ENCODE peak calls at places on chromosomes 13 and 19, in seven cellular contexts. D, M, K, P, H, J and Z are unnamed samples.

GRCh38 chr13:75414036-75414827 is 67.7 kb downstream of the TBC1D4 start:
- DNase-seq in H (no peak), K (no peak), M (no peak), P (no peak), J (no peak), D (no peak), Z (no peak)

GRCh38 chr13:59463023-59463422 is 700.7 kb downstream of the DIAPH3 start:
- DNase-seq in P (no peak), D (no peak), K (no peak), M (no peak), J (no peak), H (no peak), Z (no peak)

GRCh38 chr19:55426042-55426441 is 17.1 kb downstream of the SHISA7 start:
- DNase-seq in P (no peak), M (no peak), D (no peak), H (no peak), J (no peak), K (no peak), Z (no peak)

GRCh38 chr13:29886446-29886845 is 36.0 kb upstream of the UBL3 start:
- DNase-seq in P (no peak), K (no peak), D (no peak), J (no peak), H (no peak), M (no peak), Z (no peak)

GRCh38 chr13:75173457-75174356 is 308.3 kb downstream of the TBC1D4 start:
- DNase-seq in M (peak), P (no peak), H (peak), D (no peak), K (no peak), J (no peak), Z (no peak)

GRCh38 chr19:49149652-49150105 is 5.5 kb downstream of the HRC start:
- DNase-seq in M (peak), D (peak), J (no peak), K (peak), P (peak), H (peak), Z (peak)

GRCh38 chr13:101757446-101758039 is 305.1 kb downstream of the ITGBL1 start:
- DNase-seq in K (no peak), M (peak), D (no peak), J (no peak), P (no peak), H (no peak), Z (no peak)

GRCh38 chr19:17942582-17943283 is 9.9 kb downstream of the CCDC124 start:
- DNase-seq in M (no peak), K (peak), P (peak), J (no peak), D (peak), H (no peak), Z (no peak)

GRCh38 chr13:88103824-88104223 is 432.7 kb downstream of the SLITRK5 start:
- DNase-seq in P (no peak), K (no peak), H (no peak), M (no peak), J (no peak), D (no peak), Z (no peak)

GRCh38 chr13:99432637-99433542 is 68.4 kb upstream of the TM9SF2 start:
- DNase-seq in D (peak), H (peak), J (peak), M (no peak), P (no peak), K (no peak), Z (peak)

DNA sequence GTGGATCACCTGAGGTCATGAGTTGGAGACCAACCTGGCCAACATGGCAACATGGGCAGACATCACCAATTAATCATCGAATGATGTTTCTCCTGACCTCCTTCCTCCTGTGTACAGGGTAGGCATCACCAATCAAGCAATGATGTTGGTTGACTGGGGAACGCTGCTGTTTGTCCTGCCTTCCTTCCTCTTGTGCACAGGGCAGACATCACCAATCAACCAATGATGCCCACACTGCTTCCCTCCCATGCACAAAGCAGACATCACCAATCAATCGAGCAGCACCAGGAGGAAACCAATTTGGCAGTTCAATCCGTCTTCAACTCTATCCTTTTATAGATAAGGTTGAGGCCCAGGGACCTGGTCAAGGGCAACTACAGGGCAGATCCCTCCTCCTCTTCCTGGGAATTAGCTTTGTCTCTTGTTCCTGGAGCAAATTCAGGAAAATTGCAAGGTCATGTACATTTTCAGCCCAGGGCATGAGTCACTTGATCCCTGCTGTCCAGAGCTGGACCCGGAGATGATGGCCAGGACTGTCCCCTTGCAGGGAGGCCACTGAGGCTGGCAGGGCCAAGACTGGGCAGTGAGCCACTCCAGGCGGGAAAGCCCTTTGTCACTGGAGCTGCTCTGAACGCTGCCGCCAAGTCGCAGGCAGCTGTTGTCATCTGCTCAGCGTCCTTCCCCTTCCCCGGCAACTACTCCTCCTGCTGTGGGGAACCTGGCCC is 5.3 kb upstream of the CSNK1G2 start:
- DNase-seq in J (no peak), D (no peak), K (no peak), H (peak), M (no peak), P (no peak), Z (peak)
- TF ChIP-seq SP1 in J (no peak), D (no peak), K (no peak), H (peak), M (no peak), P (no peak), Z (no peak)

GRCh38 chr19:13303381-13304129 is 153.3 kb downstream of the IER2 start:
- DNase-seq in D (no peak), M (no peak), H (no peak), J (no peak), K (no peak), P (no peak), Z (no peak)
- TF ChIP-seq SP1 in D (no peak), M (no peak), H (no peak), J (no peak), K (no peak), P (no peak), Z (no peak)

DNA sequence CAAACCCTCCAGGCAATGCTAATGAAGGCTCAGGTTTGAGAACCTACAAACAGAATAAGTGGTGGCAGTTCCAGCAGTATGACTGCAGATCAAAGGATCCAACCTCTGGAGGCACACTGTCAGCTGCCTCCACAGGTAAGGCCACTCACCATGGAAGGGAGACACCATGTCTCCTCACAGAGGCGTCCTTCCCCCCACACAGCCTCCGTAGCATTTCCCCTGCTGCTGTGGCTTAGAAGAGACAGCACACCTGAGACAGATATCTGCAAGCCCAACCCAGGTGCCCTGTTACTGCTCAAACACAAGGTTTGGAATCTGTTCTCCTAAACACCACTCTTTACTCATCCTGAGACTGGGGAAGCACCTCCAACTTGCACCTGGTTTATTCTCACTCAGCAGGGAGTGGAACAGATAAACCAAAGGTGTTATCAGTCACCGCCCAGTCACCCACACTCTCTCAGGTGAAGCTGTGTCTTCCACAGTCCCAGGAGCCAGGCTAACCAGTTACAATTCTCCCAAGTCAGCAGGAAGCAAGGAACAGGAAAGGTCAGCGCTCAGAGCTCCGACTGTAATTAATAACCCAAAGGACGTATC is 311.2 kb downstream of the FOXO1 start:
- DNase-seq in P (no peak), H (no peak), J (no peak), K (no peak), M (no peak), D (no peak), Z (no peak)
- TF ChIP-seq SP1 in P (no peak), H (no peak), J (no peak), K (no peak), M (no peak), D (no peak), Z (no peak)

DNA sequence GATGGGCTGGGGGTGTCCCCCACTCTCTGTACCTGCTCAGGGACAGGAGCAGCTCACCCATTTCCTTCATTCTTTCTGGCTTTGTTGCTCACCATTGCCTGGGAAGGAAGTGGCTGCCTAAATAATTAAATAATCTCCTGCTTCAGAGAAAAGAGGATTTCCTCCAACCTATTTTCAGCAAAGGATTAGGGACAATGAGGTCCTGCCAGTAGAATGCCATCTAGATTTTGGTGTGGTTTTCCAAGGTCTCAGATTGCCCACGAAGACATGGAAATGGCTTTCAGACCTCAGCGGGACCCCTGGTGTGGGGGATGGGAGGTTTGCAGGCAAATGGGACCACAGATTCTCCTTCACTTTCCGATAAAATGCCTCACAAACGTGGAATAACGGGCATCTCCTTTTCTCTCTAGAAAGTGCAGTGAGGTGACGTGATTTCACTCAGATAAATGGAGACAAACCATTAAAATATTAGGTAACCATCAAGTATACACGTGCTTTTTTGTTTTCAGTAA is 14.9 kb downstream of the ATP11A start:
- DNase-seq in P (no peak), D (peak), M (no peak), H (no peak), J (no peak), K (no peak), Z (no peak)
- TF ChIP-seq SP1 in P (no peak), D (no peak), M (no peak), H (no peak), J (no peak), K (no peak), Z (no peak)

GRCh38 chr19:32688315-32688714 is 3.3 kb upstream of the NUDT19 start:
- DNase-seq in P (no peak), H (no peak), D (no peak), J (no peak), K (no peak), M (no peak), Z (no peak)

GRCh38 chr19:32692727-32693061 is 1.1 kb downstream of the NUDT19 start:
- DNase-seq in K (no peak), H (no peak), J (no peak), D (no peak), P (no peak), M (no peak), Z (no peak)

GRCh38 chr19:32691291-32691951 is at the start of gene NUDT19:
- DNase-seq in J (peak), D (peak), K (peak), M (peak), P (peak), H (peak), Z (peak)

GRCh38 chr19:32687681-32688080 is 3.9 kb upstream of the NUDT19 start:
- DNase-seq in M (no peak), K (peak), J (no peak), P (no peak), D (no peak), H (no peak), Z (no peak)

DNA sequence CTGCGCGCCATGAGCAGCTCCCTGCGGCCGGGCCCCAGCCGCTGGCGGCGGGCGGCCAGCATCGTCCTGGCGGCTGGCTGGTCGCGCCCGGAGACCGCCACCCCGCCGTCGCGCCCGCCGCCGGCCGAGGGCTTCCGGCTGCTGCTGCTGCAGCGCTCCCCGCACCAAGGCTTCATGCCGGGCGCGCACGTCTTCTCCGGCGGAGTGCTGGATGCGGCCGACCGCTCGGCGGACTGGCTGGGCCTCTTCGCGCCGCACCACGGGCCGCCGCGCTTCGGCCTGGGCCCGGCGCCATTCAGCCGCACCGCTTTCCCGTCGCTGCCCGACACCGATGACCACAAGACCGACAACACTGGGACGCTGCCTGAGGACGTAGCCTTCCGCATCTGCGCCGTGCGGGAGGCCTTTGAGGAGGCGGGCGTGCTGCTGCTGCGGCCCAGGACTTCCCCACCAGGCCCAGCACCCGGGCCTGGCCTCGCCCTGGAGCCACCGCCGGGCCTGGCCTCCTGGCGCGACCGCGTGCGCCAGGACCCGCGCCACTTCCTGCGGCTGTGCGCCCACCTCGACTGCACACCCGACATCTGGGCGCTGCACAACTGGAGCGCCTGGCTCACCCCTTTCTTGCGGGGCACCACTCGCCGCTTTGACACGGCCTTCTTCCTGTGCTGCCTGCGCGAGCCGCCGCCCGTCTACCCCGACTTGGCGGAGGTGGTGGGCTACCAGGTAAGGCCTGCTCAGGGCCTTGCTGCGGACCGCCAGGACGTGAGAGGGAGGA is 518 bp downstream of the NUDT19 start:
- DNase-seq in D (peak), K (peak), J (no peak), P (peak), M (peak), H (no peak), Z (no peak)
- TF ChIP-seq SP1 in D (no peak), K (peak), J (no peak), P (no peak), M (no peak), H (no peak), Z (no peak)

GRCh38 chr19:29019403-29019802 is 193.5 kb downstream of the UQCRFS1 start:
- DNase-seq in K (no peak), H (no peak), J (no peak), D (no peak), M (no peak), P (no peak), Z (no peak)
- TF ChIP-seq SP1 in K (no peak), H (no peak), J (no peak), D (no peak), M (no peak), P (no peak), Z (no peak)